ENCODE peak calls at places on chromosome 17, in five cellular contexts. One of them, this sample, is unnamed.

GRCh38 chr17:57783338-57783742 is 38.2 kb upstream of the CCDC182 start:
- DNase-seq in A549: peak
- DNase-seq in IMR-90: peak
- DNase-seq in K562: peak
- DNase-seq in HCT116: peak
- DNase-seq in this sample: peak

GRCh38 chr17:67995568-67996191 is 589 bp downstream of the C17orf58 start:
- DNase-seq in A549: peak
- DNase-seq in IMR-90: no peak
- DNase-seq in K562: no peak
- DNase-seq in HCT116: no peak
- DNase-seq in this sample: no peak

GRCh38 chr17:72474740-72475477 is 354.1 kb downstream of the SOX9 start:
- DNase-seq in A549: no peak
- DNase-seq in IMR-90: no peak
- DNase-seq in K562: no peak
- DNase-seq in HCT116: no peak
- DNase-seq in this sample: no peak

GRCh38 chr17:29661220-29661619 is 38.5 kb upstream of the CORO6 start:
- DNase-seq in A549: no peak
- DNase-seq in IMR-90: no peak
- DNase-seq in K562: no peak
- DNase-seq in HCT116: no peak
- DNase-seq in this sample: peak

GRCh38 chr17:17982796-17983195 is 10.1 kb downstream of the DRC3 start:
- DNase-seq in A549: no peak
- DNase-seq in IMR-90: no peak
- DNase-seq in K562: no peak
- DNase-seq in HCT116: no peak
- DNase-seq in this sample: no peak

GRCh38 chr17:16918443-16918842 is 53.5 kb downstream of the TNFRSF13B start:
- DNase-seq in A549: no peak
- DNase-seq in IMR-90: no peak
- DNase-seq in K562: no peak
- DNase-seq in HCT116: no peak
- DNase-seq in this sample: no peak

GRCh38 chr17:7854851-7855642 is at the start of gene TMEM88:
- DNase-seq in A549: no peak
- DNase-seq in IMR-90: no peak
- DNase-seq in K562: no peak
- DNase-seq in HCT116: no peak
- DNase-seq in this sample: no peak

GRCh38 chr17:55492951-55493350 is 18.3 kb downstream of the SMIM36 start:
- DNase-seq in A549: no peak
- DNase-seq in IMR-90: no peak
- DNase-seq in K562: no peak
- DNase-seq in HCT116: no peak
- DNase-seq in this sample: peak

GRCh38 chr17:43880420-43880991 is 26.8 kb downstream of the MPP2 start:
- DNase-seq in A549: peak
- DNase-seq in IMR-90: no peak
- DNase-seq in K562: peak
- DNase-seq in HCT116: peak
- DNase-seq in this sample: peak

GRCh38 chr17:59357929-59358328 is 26.5 kb downstream of the YPEL2 start:
- DNase-seq in A549: no peak
- DNase-seq in IMR-90: peak
- DNase-seq in K562: no peak
- DNase-seq in HCT116: no peak
- DNase-seq in this sample: no peak

GRCh38 chr17:48526986-48527741 is 3.6 kb downstream of the HOXB1 start:
- DNase-seq in A549: no peak
- DNase-seq in IMR-90: no peak
- DNase-seq in K562: no peak
- DNase-seq in HCT116: no peak
- DNase-seq in this sample: no peak

GRCh38 chr17:76635039-76635438 is 8.5 kb downstream of the ST6GALNAC1 start:
- DNase-seq in A549: no peak
- DNase-seq in IMR-90: peak
- DNase-seq in K562: no peak
- DNase-seq in HCT116: no peak
- DNase-seq in this sample: no peak

GRCh38 chr17:10294162-10294561 is 78.6 kb downstream of the MYH13 start:
- DNase-seq in A549: no peak
- DNase-seq in IMR-90: no peak
- DNase-seq in K562: no peak
- DNase-seq in HCT116: no peak
- DNase-seq in this sample: no peak

GRCh38 chr17:33142703-33143299 is 150.3 kb downstream of the ASIC2 start:
- DNase-seq in A549: no peak
- DNase-seq in IMR-90: peak
- DNase-seq in K562: peak
- DNase-seq in HCT116: no peak
- DNase-seq in this sample: no peak

GRCh38 chr17:78263063-78263735 is 31.8 kb downstream of the TMEM235 start:
- DNase-seq in A549: no peak
- DNase-seq in IMR-90: no peak
- DNase-seq in K562: peak
- DNase-seq in HCT116: no peak
- DNase-seq in this sample: peak

GRCh38 chr17:4948997-4949320 is 629 bp upstream of the PFN1 start:
- DNase-seq in A549: no peak
- DNase-seq in IMR-90: peak
- DNase-seq in K562: peak
- DNase-seq in HCT116: peak
- DNase-seq in this sample: peak

GRCh38 chr17:51441431-51441830 is 181.1 kb downstream of the UTP18 start:
- DNase-seq in A549: no peak
- DNase-seq in IMR-90: no peak
- DNase-seq in K562: no peak
- DNase-seq in HCT116: no peak
- DNase-seq in this sample: no peak
- TF ChIP-seq CEBPB in A549: no peak
- TF ChIP-seq CEBPB in IMR-90: no peak
- TF ChIP-seq CEBPB in K562: no peak
- TF ChIP-seq CEBPB in HCT116: no peak
- TF ChIP-seq CEBPB in this sample: no peak

DNA sequence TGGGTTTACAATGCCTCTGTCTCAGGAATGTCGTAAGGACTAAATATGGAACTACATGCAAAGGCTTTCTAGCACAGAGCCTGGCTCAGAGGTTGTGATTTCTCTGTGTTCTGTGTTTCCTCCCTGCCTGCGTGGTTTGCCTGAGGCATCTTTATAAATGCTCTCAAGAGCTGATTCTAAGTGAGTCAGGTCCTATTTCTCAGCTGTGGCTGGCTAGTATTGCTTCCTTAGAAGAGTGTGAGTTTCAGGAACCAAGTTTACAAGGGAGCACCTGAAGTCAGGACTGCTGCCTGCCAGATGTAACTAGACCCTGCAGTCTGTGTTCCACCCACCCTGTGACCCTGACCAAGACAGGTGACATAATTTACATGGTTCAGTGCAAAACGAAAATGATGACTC is 8.0 kb upstream of the CCL1 start:
- DNase-seq in A549: no peak
- DNase-seq in IMR-90: peak
- DNase-seq in K562: no peak
- DNase-seq in HCT116: no peak
- DNase-seq in this sample: no peak
- TF ChIP-seq CEBPB in A549: no peak
- TF ChIP-seq CEBPB in IMR-90: no peak
- TF ChIP-seq CEBPB in K562: no peak
- TF ChIP-seq CEBPB in HCT116: no peak
- TF ChIP-seq CEBPB in this sample: no peak

DNA sequence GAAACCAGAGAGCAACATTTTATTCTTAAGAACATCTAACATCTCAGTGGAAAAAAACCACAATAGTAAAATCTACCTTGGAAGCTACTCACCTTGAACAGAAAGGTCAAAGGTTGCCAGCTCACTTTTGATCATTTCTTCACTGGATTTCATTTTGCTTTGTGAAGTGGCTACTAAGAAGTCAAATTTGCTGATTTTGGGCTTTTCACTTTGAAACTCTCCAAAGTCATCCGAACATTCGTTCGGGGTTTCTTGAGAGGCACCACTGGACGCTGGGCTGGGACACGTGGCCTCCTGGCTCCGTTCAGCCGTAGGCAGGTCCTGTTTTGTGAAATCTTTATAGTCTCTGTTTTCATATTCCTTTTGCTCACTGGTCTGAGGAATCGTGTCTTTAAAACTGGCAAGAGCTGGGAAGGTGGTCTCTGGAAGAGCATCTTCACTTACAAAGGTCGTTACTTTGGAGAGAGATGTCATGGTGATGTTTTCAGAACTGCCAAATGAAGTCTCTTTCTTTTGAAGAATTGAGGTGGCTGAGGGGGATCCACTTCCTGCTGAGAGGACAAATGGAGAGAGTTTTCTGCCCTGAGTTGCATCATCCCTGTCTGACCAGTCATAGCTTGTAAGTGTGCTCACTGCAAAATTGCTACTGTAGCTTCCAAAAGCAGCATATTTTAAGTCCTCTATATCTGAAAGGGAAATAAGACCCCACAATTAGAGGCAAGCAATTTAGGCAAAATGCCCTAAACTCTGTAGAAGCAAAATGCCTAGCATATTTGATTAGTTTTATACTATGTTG is 52.4 kb downstream of the DUSP14 start:
- DNase-seq in A549: no peak
- DNase-seq in IMR-90: peak
- DNase-seq in K562: no peak
- DNase-seq in HCT116: no peak
- DNase-seq in this sample: no peak
- TF ChIP-seq CEBPB in A549: no peak
- TF ChIP-seq CEBPB in IMR-90: peak
- TF ChIP-seq CEBPB in K562: no peak
- TF ChIP-seq CEBPB in HCT116: peak
- TF ChIP-seq CEBPB in this sample: no peak

DNA sequence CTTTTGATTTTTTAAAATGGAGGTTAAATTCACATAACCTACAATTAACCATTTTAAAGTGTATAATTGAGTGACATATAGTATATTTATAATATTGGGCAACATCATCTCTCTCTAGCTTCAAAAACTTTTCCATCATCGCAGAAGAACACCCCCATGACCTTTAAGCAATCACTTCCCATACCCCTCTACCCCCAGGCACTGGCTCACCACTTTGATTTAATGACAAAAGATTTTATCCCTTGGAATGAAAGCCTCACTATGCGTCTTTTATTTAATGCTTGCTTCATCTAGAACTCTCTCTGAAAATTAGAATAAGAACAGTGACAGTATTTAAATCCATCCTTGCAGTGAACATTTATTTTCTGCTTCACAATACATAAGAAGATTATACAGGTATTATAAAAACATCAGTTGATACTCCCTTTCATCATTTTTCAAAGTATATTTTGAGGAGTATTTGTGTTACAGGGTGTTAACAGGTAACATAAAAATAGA is 3.2 kb upstream of the KRTAP1-3 start:
- DNase-seq in A549: no peak
- DNase-seq in IMR-90: no peak
- DNase-seq in K562: no peak
- DNase-seq in HCT116: no peak
- DNase-seq in this sample: no peak
- TF ChIP-seq CEBPB in A549: no peak
- TF ChIP-seq CEBPB in IMR-90: no peak
- TF ChIP-seq CEBPB in K562: no peak
- TF ChIP-seq CEBPB in HCT116: no peak
- TF ChIP-seq CEBPB in this sample: no peak